ENCODE peak calls at places on chromosomes 6 and 20, in seven cellular contexts. Q is fibroblast of lung, V is renal cortical epithelial cell, M is activated gamma-delta T cell, A is fibroblast of the conjunctiva, Z is hypothalamus, O is GM12865. F is an unnamed sample.

GRCh38 chr6:91653954-91654843 is 1067.3 kb upstream of the MAP3K7 start:
- DNase-seq in Q (peak), V (no peak), M (no peak), A (no peak), Z (no peak), O (no peak), F (no peak)

GRCh38 chr6:41392249-41392648 is 56.8 kb downstream of the NCR2 start:
- DNase-seq in Q (no peak), V (no peak), M (no peak), A (no peak), Z (no peak), O (no peak), F (no peak)

GRCh38 chr6:126955621-126956020 is 162.8 kb upstream of the RSPO3 start:
- DNase-seq in Q (peak), V (no peak), M (no peak), A (no peak), Z (no peak), O (no peak), F (no peak)

GRCh38 chr20:12166053-12166717 is 248.5 kb downstream of the BTBD3 start:
- DNase-seq in Q (peak), V (peak), M (no peak), A (peak), Z (no peak), O (no peak), F (no peak)

GRCh38 chr6:143676437-143677045 is 1.2 kb upstream of the PHACTR2 start:
- DNase-seq in Q (no peak), V (no peak), M (no peak), A (no peak), Z (no peak), O (no peak), F (no peak)

GRCh38 chr6:30100585-30101422 is 12.1 kb downstream of the TRIM31 start:
- DNase-seq in Q (no peak), V (no peak), M (no peak), A (no peak), Z (no peak), O (no peak), F (peak)

GRCh38 chr20:39195495-39196129 is 233.5 kb downstream of the DHX35 start:
- DNase-seq in Q (no peak), V (no peak), M (no peak), A (no peak), Z (no peak), O (no peak), F (peak)

GRCh38 chr20:9532069-9532809 is 17.8 kb downstream of the LAMP5 start:
- DNase-seq in Q (no peak), V (no peak), M (no peak), A (no peak), Z (no peak), O (no peak), F (no peak)

GRCh38 chr6:107538856-107539387 is 49.0 kb downstream of the SOBP start:
- DNase-seq in Q (no peak), V (peak), M (no peak), A (no peak), Z (no peak), O (no peak), F (no peak)

GRCh38 chr20:39823239-39823638 is 861.1 kb downstream of the DHX35 start:
- DNase-seq in Q (peak), V (peak), M (no peak), A (no peak), Z (no peak), O (no peak), F (no peak)

GRCh38 chr6:5950448-5950847 is 56.3 kb downstream of the NRN1 start:
- DNase-seq in Q (peak), V (no peak), M (no peak), A (no peak), Z (no peak), O (peak), F (peak)

GRCh38 chr20:62366370-62367135 is 559 bp downstream of the LAMA5 start:
- DNase-seq in Q (no peak), V (no peak), M (no peak), A (no peak), Z (no peak), O (no peak), F (peak)

GRCh38 chr6:95601133-95601532 is 23.8 kb downstream of the MANEA start:
- DNase-seq in Q (no peak), V (no peak), M (no peak), A (no peak), Z (no peak), O (no peak), F (no peak)

GRCh38 chr20:50385733-50386640 is 124.2 kb upstream of the PTPN1 start:
- DNase-seq in Q (no peak), V (no peak), M (peak), A (no peak), Z (no peak), O (peak), F (no peak)

GRCh38 chr20:25136643-25137559 is 55.0 kb upstream of the VSX1 start:
- DNase-seq in Q (peak), V (peak), M (no peak), A (peak), Z (peak), O (no peak), F (no peak)

GRCh38 chr20:49982346-49983122 is at the start of gene SNAI1:
- DNase-seq in Q (peak), V (peak), M (peak), A (peak), Z (peak), O (peak), F (peak)

GRCh38 chr6:150910561-150910960 is 45.1 kb downstream of the MTHFD1L start:
- DNase-seq in Q (no peak), V (no peak), M (no peak), A (no peak), Z (no peak), O (no peak), F (no peak)

GRCh38 chr6:22613695-22614094 is 44.3 kb downstream of the HDGFL1 start:
- DNase-seq in Q (peak), V (peak), M (no peak), A (peak), Z (no peak), O (no peak), F (no peak)

GRCh38 chr6:15256538-15257222 is 10.8 kb downstream of the JARID2 start:
- DNase-seq in Q (peak), V (no peak), M (no peak), A (no peak), Z (no peak), O (no peak), F (no peak)

GRCh38 chr6:5899216-5900045 is 107.3 kb downstream of the NRN1 start:
- DNase-seq in Q (no peak), V (no peak), M (no peak), A (no peak), Z (no peak), O (no peak), F (no peak)

GRCh38 chr20:59437601-59438031 is 137.2 kb downstream of the EDN3 start:
- DNase-seq in Q (no peak), V (no peak), M (no peak), A (no peak), Z (no peak), O (no peak), F (no peak)

GRCh38 chr6:22664968-22665367 is 95.6 kb downstream of the HDGFL1 start:
- DNase-seq in Q (no peak), V (peak), M (no peak), A (no peak), Z (no peak), O (no peak), F (no peak)

GRCh38 chr6:51398064-51398740 is 579.5 kb downstream of the TFAP2B start:
- DNase-seq in Q (peak), V (peak), M (no peak), A (no peak), Z (no peak), O (peak), F (no peak)

GRCh38 chr6:77926198-77926752 is 273.4 kb downstream of the MEI4 start:
- DNase-seq in Q (no peak), V (no peak), M (no peak), A (no peak), Z (no peak), O (peak), F (no peak)

GRCh38 chr6:39794231-39794630 is 2.1 kb downstream of the DAAM2 start:
- DNase-seq in Q (no peak), V (no peak), M (no peak), A (no peak), Z (peak), O (no peak), F (no peak)

GRCh38 chr6:138241381-138241780 is 23.1 kb upstream of the PBOV1 start:
- DNase-seq in Q (no peak), V (no peak), M (no peak), A (no peak), Z (no peak), O (no peak), F (no peak)

GRCh38 chr6:23412770-23413169 is 713.2 kb upstream of the NRSN1 start:
- DNase-seq in Q (peak), V (no peak), M (no peak), A (no peak), Z (no peak), O (no peak), F (no peak)

GRCh38 chr6:130282234-130282995 is 59.7 kb upstream of the SAMD3 start:
- DNase-seq in Q (peak), V (peak), M (no peak), A (peak), Z (no peak), O (peak), F (peak)

GRCh38 chr6:125586605-125587004 is 162.8 kb upstream of the HEY2 start:
- DNase-seq in Q (no peak), V (no peak), M (no peak), A (no peak), Z (no peak), O (no peak), F (no peak)

GRCh38 chr6:35260642-35261570 is 1.4 kb downstream of the ZNF76 start:
- DNase-seq in Q (no peak), V (no peak), M (no peak), A (no peak), Z (no peak), O (no peak), F (no peak)

GRCh38 chr6:2884817-2885216 is 18.3 kb downstream of the SERPINB9 start:
- DNase-seq in Q (no peak), V (no peak), M (no peak), A (no peak), Z (no peak), O (no peak), F (no peak)

GRCh38 chr6:28927856-28928255 is 4.1 kb upstream of the TRIM27 start:
- DNase-seq in Q (no peak), V (no peak), M (no peak), A (no peak), Z (no peak), O (no peak), F (no peak)

GRCh38 chr6:149939909-149940672 is 1.7 kb upstream of the ULBP2 start:
- DNase-seq in Q (no peak), V (no peak), M (no peak), A (no peak), Z (no peak), O (no peak), F (peak)

GRCh38 chr20:58078741-58079522 is 149.5 kb downstream of the ANKRD60 start:
- DNase-seq in Q (peak), V (peak), M (no peak), A (no peak), Z (no peak), O (no peak), F (no peak)

GRCh38 chr6:4647414-4648365 is 128.5 kb upstream of the CDYL start:
- DNase-seq in Q (peak), V (peak), M (no peak), A (no peak), Z (peak), O (peak), F (no peak)

F was measured in Karpas-422.